ENCODE peak calls at places on chromosomes 2 and 18, in ten cellular contexts. One of them, this sample, is unnamed.

GRCh38 chr18:78589916-78590437 is 389.6 kb upstream of the SALL3 start:
- DNase-seq in heart right ventricle: no peak
- DNase-seq in coronary artery: no peak
- DNase-seq in breast epithelium: no peak
- DNase-seq in tibial nerve: no peak
- DNase-seq in lower lobe of right lung: no peak
- DNase-seq in left lung: no peak
- DNase-seq in Peyer's patch: no peak
- DNase-seq in hepatocyte: no peak
- DNase-seq in kidney: no peak
- DNase-seq in this sample: no peak

GRCh38 chr2:71933467-71934319 is 214.0 kb downstream of the CYP26B1 start:
- DNase-seq in heart right ventricle: no peak
- DNase-seq in coronary artery: peak
- DNase-seq in breast epithelium: no peak
- DNase-seq in tibial nerve: no peak
- DNase-seq in lower lobe of right lung: no peak
- DNase-seq in left lung: no peak
- DNase-seq in Peyer's patch: no peak
- DNase-seq in hepatocyte: no peak
- DNase-seq in kidney: no peak
- DNase-seq in this sample: no peak

GRCh38 chr18:72634500-72634899 is 90.4 kb upstream of the CBLN2 start:
- DNase-seq in heart right ventricle: no peak
- DNase-seq in coronary artery: no peak
- DNase-seq in breast epithelium: no peak
- DNase-seq in tibial nerve: no peak
- DNase-seq in lower lobe of right lung: no peak
- DNase-seq in left lung: no peak
- DNase-seq in Peyer's patch: no peak
- DNase-seq in hepatocyte: no peak
- DNase-seq in kidney: no peak
- DNase-seq in this sample: no peak

GRCh38 chr2:1717129-1717528 is 27.2 kb downstream of the PXDN start:
- DNase-seq in heart right ventricle: peak
- DNase-seq in coronary artery: peak
- DNase-seq in breast epithelium: peak
- DNase-seq in tibial nerve: no peak
- DNase-seq in lower lobe of right lung: peak
- DNase-seq in left lung: no peak
- DNase-seq in Peyer's patch: no peak
- DNase-seq in hepatocyte: no peak
- DNase-seq in kidney: no peak
- DNase-seq in this sample: no peak

GRCh38 chr2:230447455-230448451 is 31.8 kb downstream of the SP100 start:
- DNase-seq in heart right ventricle: no peak
- DNase-seq in coronary artery: no peak
- DNase-seq in breast epithelium: no peak
- DNase-seq in tibial nerve: no peak
- DNase-seq in lower lobe of right lung: no peak
- DNase-seq in left lung: no peak
- DNase-seq in Peyer's patch: no peak
- DNase-seq in hepatocyte: no peak
- DNase-seq in kidney: no peak
- DNase-seq in this sample: no peak

GRCh38 chr18:23191232-23191631 is 55.9 kb downstream of the CABLES1 start:
- DNase-seq in heart right ventricle: no peak
- DNase-seq in coronary artery: no peak
- DNase-seq in breast epithelium: no peak
- DNase-seq in tibial nerve: no peak
- DNase-seq in lower lobe of right lung: no peak
- DNase-seq in left lung: no peak
- DNase-seq in Peyer's patch: no peak
- DNase-seq in hepatocyte: no peak
- DNase-seq in kidney: no peak
- DNase-seq in this sample: no peak

GRCh38 chr2:24191848-24192247 is 17.0 kb downstream of the FAM228A start:
- DNase-seq in heart right ventricle: no peak
- DNase-seq in coronary artery: no peak
- DNase-seq in breast epithelium: no peak
- DNase-seq in tibial nerve: no peak
- DNase-seq in lower lobe of right lung: no peak
- DNase-seq in left lung: no peak
- DNase-seq in Peyer's patch: no peak
- DNase-seq in hepatocyte: no peak
- DNase-seq in kidney: no peak
- DNase-seq in this sample: no peak

GRCh38 chr18:6570581-6571238 is 156.0 kb upstream of the L3MBTL4 start:
- DNase-seq in heart right ventricle: no peak
- DNase-seq in coronary artery: no peak
- DNase-seq in breast epithelium: no peak
- DNase-seq in tibial nerve: no peak
- DNase-seq in lower lobe of right lung: no peak
- DNase-seq in left lung: no peak
- DNase-seq in Peyer's patch: no peak
- DNase-seq in hepatocyte: no peak
- DNase-seq in kidney: no peak
- DNase-seq in this sample: no peak

GRCh38 chr2:150425121-150425559 is 62.3 kb downstream of the RND3 start:
- DNase-seq in heart right ventricle: peak
- DNase-seq in coronary artery: no peak
- DNase-seq in breast epithelium: no peak
- DNase-seq in tibial nerve: no peak
- DNase-seq in lower lobe of right lung: no peak
- DNase-seq in left lung: peak
- DNase-seq in Peyer's patch: no peak
- DNase-seq in hepatocyte: no peak
- DNase-seq in kidney: no peak
- DNase-seq in this sample: no peak

GRCh38 chr2:146678516-146678915 is 1166.3 kb upstream of the ACVR2A start:
- DNase-seq in heart right ventricle: no peak
- DNase-seq in coronary artery: no peak
- DNase-seq in breast epithelium: no peak
- DNase-seq in tibial nerve: no peak
- DNase-seq in lower lobe of right lung: no peak
- DNase-seq in left lung: no peak
- DNase-seq in Peyer's patch: no peak
- DNase-seq in hepatocyte: no peak
- DNase-seq in kidney: no peak
- DNase-seq in this sample: no peak

GRCh38 chr18:13136689-13137040 is 81.9 kb upstream of the LDLRAD4 start:
- DNase-seq in heart right ventricle: peak
- DNase-seq in coronary artery: no peak
- DNase-seq in breast epithelium: no peak
- DNase-seq in tibial nerve: no peak
- DNase-seq in lower lobe of right lung: no peak
- DNase-seq in left lung: peak
- DNase-seq in Peyer's patch: no peak
- DNase-seq in hepatocyte: no peak
- DNase-seq in kidney: peak
- DNase-seq in this sample: no peak

GRCh38 chr2:105072039-105072438 is 34.2 kb downstream of the MRPS9 start:
- DNase-seq in heart right ventricle: no peak
- DNase-seq in coronary artery: no peak
- DNase-seq in breast epithelium: no peak
- DNase-seq in tibial nerve: no peak
- DNase-seq in lower lobe of right lung: no peak
- DNase-seq in left lung: no peak
- DNase-seq in Peyer's patch: no peak
- DNase-seq in hepatocyte: no peak
- DNase-seq in kidney: no peak
- DNase-seq in this sample: no peak

GRCh38 chr2:64731746-64732145 is 78.0 kb upstream of the SERTAD2 start:
- DNase-seq in heart right ventricle: no peak
- DNase-seq in coronary artery: no peak
- DNase-seq in breast epithelium: no peak
- DNase-seq in tibial nerve: peak
- DNase-seq in lower lobe of right lung: no peak
- DNase-seq in left lung: no peak
- DNase-seq in Peyer's patch: no peak
- DNase-seq in hepatocyte: no peak
- DNase-seq in kidney: no peak
- DNase-seq in this sample: no peak

GRCh38 chr2:204503869-204504268 is 41.4 kb upstream of the PARD3B start:
- DNase-seq in heart right ventricle: no peak
- DNase-seq in coronary artery: no peak
- DNase-seq in breast epithelium: no peak
- DNase-seq in tibial nerve: no peak
- DNase-seq in lower lobe of right lung: no peak
- DNase-seq in left lung: no peak
- DNase-seq in Peyer's patch: no peak
- DNase-seq in hepatocyte: no peak
- DNase-seq in kidney: no peak
- DNase-seq in this sample: no peak

GRCh38 chr2:231800493-231801091 is 14.3 kb downstream of the COPS7B start:
- DNase-seq in heart right ventricle: peak
- DNase-seq in coronary artery: no peak
- DNase-seq in breast epithelium: no peak
- DNase-seq in tibial nerve: no peak
- DNase-seq in lower lobe of right lung: no peak
- DNase-seq in left lung: no peak
- DNase-seq in Peyer's patch: peak
- DNase-seq in hepatocyte: peak
- DNase-seq in kidney: no peak
- DNase-seq in this sample: no peak

DNA sequence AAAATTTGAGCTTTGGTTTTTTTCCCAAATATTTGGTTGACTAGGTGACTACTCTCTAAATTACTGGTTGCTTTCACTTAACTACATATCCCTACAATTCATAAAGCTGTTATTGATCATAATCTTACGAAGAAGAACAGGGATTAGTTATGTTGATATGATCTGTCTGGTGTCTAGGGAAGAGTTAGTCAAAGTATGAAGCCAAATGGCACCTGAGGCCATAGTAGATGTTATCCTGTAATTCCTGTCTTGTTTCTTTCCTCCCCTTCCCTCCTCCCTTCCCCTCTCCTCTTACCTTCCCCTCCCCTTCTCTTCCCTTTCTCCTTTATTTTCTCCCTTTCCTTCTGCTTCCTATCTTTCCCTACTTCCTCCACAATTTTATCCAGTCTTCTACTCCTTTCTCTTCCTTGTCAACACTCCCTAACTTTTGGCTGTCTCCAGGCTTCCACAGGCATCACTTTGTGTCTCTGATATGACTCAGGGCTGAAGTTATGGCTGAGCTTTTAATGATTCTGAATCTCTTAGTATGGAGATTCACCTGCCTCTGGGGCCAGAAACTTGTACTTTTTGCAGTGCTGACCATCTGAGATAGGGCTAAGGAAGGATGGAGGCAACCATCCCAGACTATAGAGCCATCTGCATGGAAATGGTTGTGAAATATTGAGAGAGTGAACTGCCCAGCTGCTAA is 149.9 kb upstream of the TCF4 start:
- DNase-seq in heart right ventricle: no peak
- DNase-seq in coronary artery: no peak
- DNase-seq in breast epithelium: no peak
- DNase-seq in tibial nerve: no peak
- DNase-seq in lower lobe of right lung: no peak
- DNase-seq in left lung: no peak
- DNase-seq in Peyer's patch: no peak
- DNase-seq in hepatocyte: no peak
- DNase-seq in kidney: no peak
- DNase-seq in this sample: no peak
- H3K27ac ChIP-seq in heart right ventricle: no peak
- H3K27ac ChIP-seq in coronary artery: no peak
- H3K27ac ChIP-seq in breast epithelium: no peak
- H3K27ac ChIP-seq in tibial nerve: no peak
- H3K27ac ChIP-seq in lower lobe of right lung: no peak
- H3K27ac ChIP-seq in left lung: no peak
- H3K27ac ChIP-seq in Peyer's patch: no peak
- H3K27ac ChIP-seq in hepatocyte: no peak
- H3K27ac ChIP-seq in kidney: no peak
- H3K27ac ChIP-seq in this sample: no peak

GRCh38 chr2:158125756-158126498 is 24.3 kb downstream of the UPP2 start:
- DNase-seq in heart right ventricle: no peak
- DNase-seq in coronary artery: no peak
- DNase-seq in breast epithelium: no peak
- DNase-seq in tibial nerve: no peak
- DNase-seq in lower lobe of right lung: no peak
- DNase-seq in left lung: no peak
- DNase-seq in Peyer's patch: no peak
- DNase-seq in hepatocyte: no peak
- DNase-seq in kidney: no peak
- DNase-seq in this sample: no peak
- TF ChIP-seq CTCF in heart right ventricle: no peak
- TF ChIP-seq CTCF in coronary artery: no peak
- TF ChIP-seq CTCF in breast epithelium: no peak
- TF ChIP-seq CTCF in tibial nerve: no peak
- TF ChIP-seq CTCF in lower lobe of right lung: no peak
- TF ChIP-seq CTCF in left lung: no peak
- TF ChIP-seq CTCF in Peyer's patch: no peak
- TF ChIP-seq CTCF in hepatocyte: no peak
- TF ChIP-seq CTCF in kidney: peak
- TF ChIP-seq CTCF in this sample: no peak

GRCh38 chr2:12284487-12284886 is 432.2 kb upstream of the TRIB2 start:
- DNase-seq in heart right ventricle: no peak
- DNase-seq in coronary artery: no peak
- DNase-seq in breast epithelium: no peak
- DNase-seq in tibial nerve: no peak
- DNase-seq in lower lobe of right lung: no peak
- DNase-seq in left lung: no peak
- DNase-seq in Peyer's patch: no peak
- DNase-seq in hepatocyte: no peak
- DNase-seq in kidney: no peak
- DNase-seq in this sample: no peak
- H3K27ac ChIP-seq in heart right ventricle: no peak
- H3K27ac ChIP-seq in coronary artery: no peak
- H3K27ac ChIP-seq in breast epithelium: no peak
- H3K27ac ChIP-seq in tibial nerve: no peak
- H3K27ac ChIP-seq in lower lobe of right lung: no peak
- H3K27ac ChIP-seq in left lung: no peak
- H3K27ac ChIP-seq in Peyer's patch: no peak
- H3K27ac ChIP-seq in hepatocyte: no peak
- H3K27ac ChIP-seq in kidney: no peak
- H3K27ac ChIP-seq in this sample: no peak

GRCh38 chr2:100033976-100034375 is 108.4 kb downstream of the AFF3 start:
- DNase-seq in heart right ventricle: no peak
- DNase-seq in coronary artery: no peak
- DNase-seq in breast epithelium: no peak
- DNase-seq in tibial nerve: no peak
- DNase-seq in lower lobe of right lung: no peak
- DNase-seq in left lung: no peak
- DNase-seq in Peyer's patch: no peak
- DNase-seq in hepatocyte: no peak
- DNase-seq in kidney: no peak
- DNase-seq in this sample: no peak

GRCh38 chr2:100034431-100034830 is 108.0 kb downstream of the AFF3 start:
- DNase-seq in heart right ventricle: no peak
- DNase-seq in coronary artery: no peak
- DNase-seq in breast epithelium: no peak
- DNase-seq in tibial nerve: no peak
- DNase-seq in lower lobe of right lung: no peak
- DNase-seq in left lung: no peak
- DNase-seq in Peyer's patch: no peak
- DNase-seq in hepatocyte: no peak
- DNase-seq in kidney: no peak
- DNase-seq in this sample: no peak

GRCh38 chr2:100031604-100032003 is 110.8 kb downstream of the AFF3 start:
- DNase-seq in heart right ventricle: no peak
- DNase-seq in coronary artery: no peak
- DNase-seq in breast epithelium: no peak
- DNase-seq in tibial nerve: no peak
- DNase-seq in lower lobe of right lung: no peak
- DNase-seq in left lung: no peak
- DNase-seq in Peyer's patch: no peak
- DNase-seq in hepatocyte: no peak
- DNase-seq in kidney: no peak
- DNase-seq in this sample: no peak

GRCh38 chr2:100029460-100029859 is 112.9 kb downstream of the AFF3 start:
- DNase-seq in heart right ventricle: no peak
- DNase-seq in coronary artery: no peak
- DNase-seq in breast epithelium: no peak
- DNase-seq in tibial nerve: no peak
- DNase-seq in lower lobe of right lung: no peak
- DNase-seq in left lung: no peak
- DNase-seq in Peyer's patch: no peak
- DNase-seq in hepatocyte: no peak
- DNase-seq in kidney: no peak
- DNase-seq in this sample: no peak
- TF ChIP-seq CTCF in heart right ventricle: no peak
- TF ChIP-seq CTCF in coronary artery: no peak
- TF ChIP-seq CTCF in breast epithelium: no peak
- TF ChIP-seq CTCF in tibial nerve: no peak
- TF ChIP-seq CTCF in lower lobe of right lung: no peak
- TF ChIP-seq CTCF in left lung: no peak
- TF ChIP-seq CTCF in Peyer's patch: no peak
- TF ChIP-seq CTCF in hepatocyte: no peak
- TF ChIP-seq CTCF in kidney: no peak
- TF ChIP-seq CTCF in this sample: no peak

This sample was measured in CD4-positive, alpha-beta T cell.